ENCODE peak calls at places on chromosomes 11 and 22, in nine cellular contexts. One of them, this sample, is unnamed. For H3K4me1, the result is how much of the 10 kb centered on the place peaks cover.

GRCh38 chr11:41201156-41201555 is 258.3 kb downstream of the LRRC4C start:
- DNase-seq in A549: peak
- DNase-seq in heart left ventricle: no peak
- DNase-seq in IMR-90: peak
- DNase-seq in HCT116: no peak
- DNase-seq in breast epithelium: no peak
- DNase-seq in transverse colon: no peak
- DNase-seq in spleen: no peak
- DNase-seq in sigmoid colon: no peak
- DNase-seq in this sample: no peak

GRCh38 chr11:99535819-99536218 is 515.1 kb downstream of the CNTN5 start:
- DNase-seq in IMR-90: no peak
- DNase-seq in transverse colon: no peak
- DNase-seq in A549: no peak
- DNase-seq in sigmoid colon: no peak
- DNase-seq in breast epithelium: no peak
- DNase-seq in heart left ventricle: no peak
- DNase-seq in HCT116: no peak
- DNase-seq in spleen: no peak
- DNase-seq in this sample: no peak

GRCh38 chr11:133065847-133066485 is 466.3 kb downstream of the OPCML start:
- DNase-seq in breast epithelium: no peak
- DNase-seq in spleen: no peak
- DNase-seq in sigmoid colon: no peak
- DNase-seq in HCT116: no peak
- DNase-seq in A549: no peak
- DNase-seq in IMR-90: no peak
- DNase-seq in heart left ventricle: no peak
- DNase-seq in transverse colon: no peak
- DNase-seq in this sample: no peak

GRCh38 chr11:1832181-1832988 is 2.4 kb upstream of the SYT8 start:
- DNase-seq in spleen: peak
- DNase-seq in heart left ventricle: no peak
- DNase-seq in IMR-90: no peak
- DNase-seq in transverse colon: peak
- DNase-seq in A549: peak
- DNase-seq in sigmoid colon: no peak
- DNase-seq in breast epithelium: no peak
- DNase-seq in HCT116: no peak
- DNase-seq in this sample: no peak

GRCh38 chr11:469684-470667 is 19.9 kb downstream of the PTDSS2 start:
- DNase-seq in heart left ventricle: no peak
- DNase-seq in transverse colon: peak
- DNase-seq in A549: peak
- DNase-seq in HCT116: no peak
- DNase-seq in breast epithelium: peak
- DNase-seq in sigmoid colon: peak
- DNase-seq in IMR-90: peak
- DNase-seq in spleen: peak
- DNase-seq in this sample: peak

GRCh38 chr22:49292909-49293308 is 534.8 kb downstream of the BRD1 start:
- DNase-seq in heart left ventricle: no peak
- DNase-seq in transverse colon: no peak
- DNase-seq in IMR-90: no peak
- DNase-seq in breast epithelium: no peak
- DNase-seq in HCT116: no peak
- DNase-seq in sigmoid colon: no peak
- DNase-seq in A549: no peak
- DNase-seq in spleen: no peak
- DNase-seq in this sample: no peak

GRCh38 chr11:33936745-33937612 is 45.1 kb upstream of the LMO2 start:
- DNase-seq in transverse colon: peak
- DNase-seq in breast epithelium: no peak
- DNase-seq in spleen: no peak
- DNase-seq in HCT116: no peak
- DNase-seq in sigmoid colon: peak
- DNase-seq in A549: no peak
- DNase-seq in heart left ventricle: peak
- DNase-seq in IMR-90: peak
- DNase-seq in this sample: peak

GRCh38 chr11:60772666-60773065 is 12.5 kb upstream of the MS4A10 start:
- DNase-seq in heart left ventricle: no peak
- DNase-seq in sigmoid colon: no peak
- DNase-seq in IMR-90: no peak
- DNase-seq in HCT116: no peak
- DNase-seq in transverse colon: no peak
- DNase-seq in breast epithelium: no peak
- DNase-seq in A549: no peak
- DNase-seq in spleen: peak
- DNase-seq in this sample: no peak

GRCh38 chr11:35223429-35223828 is 84.5 kb downstream of the CD44 start:
- DNase-seq in sigmoid colon: peak
- DNase-seq in A549: no peak
- DNase-seq in HCT116: no peak
- DNase-seq in breast epithelium: no peak
- DNase-seq in spleen: no peak
- DNase-seq in IMR-90: peak
- DNase-seq in heart left ventricle: peak
- DNase-seq in transverse colon: no peak
- DNase-seq in this sample: no peak

GRCh38 chr11:67238894-67239794 is 27.1 kb upstream of the GRK2 start:
- DNase-seq in transverse colon: no peak
- DNase-seq in HCT116: no peak
- DNase-seq in A549: no peak
- DNase-seq in heart left ventricle: no peak
- DNase-seq in spleen: no peak
- DNase-seq in sigmoid colon: no peak
- DNase-seq in IMR-90: peak
- DNase-seq in breast epithelium: no peak
- DNase-seq in this sample: no peak

GRCh38 chr11:67237574-67237973 is 28.7 kb upstream of the GRK2 start:
- DNase-seq in sigmoid colon: no peak
- DNase-seq in transverse colon: no peak
- DNase-seq in A549: no peak
- DNase-seq in spleen: no peak
- DNase-seq in heart left ventricle: no peak
- DNase-seq in HCT116: no peak
- DNase-seq in breast epithelium: no peak
- DNase-seq in IMR-90: no peak
- DNase-seq in this sample: no peak

GRCh38 chr11:67242548-67242947 is 23.7 kb upstream of the GRK2 start:
- DNase-seq in IMR-90: no peak
- DNase-seq in spleen: no peak
- DNase-seq in transverse colon: no peak
- DNase-seq in HCT116: no peak
- DNase-seq in A549: no peak
- DNase-seq in breast epithelium: no peak
- DNase-seq in heart left ventricle: no peak
- DNase-seq in sigmoid colon: no peak
- DNase-seq in this sample: no peak

GRCh38 chr11:67239795-67240574 is 26.3 kb upstream of the GRK2 start:
- DNase-seq in breast epithelium: peak
- DNase-seq in sigmoid colon: peak
- DNase-seq in heart left ventricle: peak
- DNase-seq in IMR-90: peak
- DNase-seq in A549: peak
- DNase-seq in transverse colon: peak
- DNase-seq in spleen: peak
- DNase-seq in HCT116: peak
- DNase-seq in this sample: peak

GRCh38 chr11:67240575-67241389 is 25.5 kb upstream of the GRK2 start:
- DNase-seq in A549: peak
- DNase-seq in heart left ventricle: peak
- DNase-seq in HCT116: no peak
- DNase-seq in spleen: peak
- DNase-seq in transverse colon: peak
- DNase-seq in sigmoid colon: peak
- DNase-seq in breast epithelium: peak
- DNase-seq in IMR-90: peak
- DNase-seq in this sample: peak
- TF ChIP-seq POLR2A in A549: no peak
- TF ChIP-seq POLR2A in heart left ventricle: no peak
- TF ChIP-seq POLR2A in HCT116: no peak
- TF ChIP-seq POLR2A in spleen: no peak
- TF ChIP-seq POLR2A in transverse colon: peak
- TF ChIP-seq POLR2A in sigmoid colon: no peak
- TF ChIP-seq POLR2A in breast epithelium: no peak
- TF ChIP-seq POLR2A in IMR-90: peak
- TF ChIP-seq POLR2A in this sample: peak

GRCh38 chr22:41417622-41418390 is 28.8 kb downstream of the TOB2 start:
- DNase-seq in A549: peak
- DNase-seq in IMR-90: no peak
- DNase-seq in spleen: peak
- DNase-seq in HCT116: no peak
- DNase-seq in heart left ventricle: peak
- DNase-seq in sigmoid colon: peak
- DNase-seq in breast epithelium: peak
- DNase-seq in transverse colon: peak
- DNase-seq in this sample: peak
- H3K27ac ChIP-seq in A549: peak
- H3K27ac ChIP-seq in IMR-90: no peak
- H3K27ac ChIP-seq in spleen: peak
- H3K27ac ChIP-seq in HCT116: peak
- H3K27ac ChIP-seq in heart left ventricle: peak
- H3K27ac ChIP-seq in sigmoid colon: peak
- H3K27ac ChIP-seq in breast epithelium: peak
- H3K27ac ChIP-seq in transverse colon: peak
- H3K27ac ChIP-seq in this sample: peak

DNA sequence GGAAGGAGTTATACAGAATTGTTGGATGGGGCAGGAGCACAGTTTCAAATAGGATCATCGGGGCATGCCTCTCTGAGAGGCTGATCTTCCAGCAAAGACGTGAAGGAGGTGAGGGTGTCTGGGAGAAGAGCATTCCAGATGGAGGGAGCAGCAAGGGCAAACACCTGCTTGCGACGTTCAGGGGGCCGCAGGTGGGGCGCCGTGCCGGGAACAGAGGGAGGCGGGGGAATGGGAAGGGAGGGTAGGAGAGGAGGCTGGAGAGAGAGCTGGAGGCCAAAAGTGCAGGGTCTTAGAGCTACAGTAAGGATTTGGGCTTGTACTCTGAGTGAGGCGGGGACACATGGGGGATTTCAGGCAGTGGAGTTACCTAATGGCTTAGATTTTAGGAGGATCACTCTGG is 13.6 kb downstream of the APOL5 start:
- DNase-seq in A549: no peak
- DNase-seq in HCT116: no peak
- DNase-seq in transverse colon: no peak
- DNase-seq in spleen: no peak
- DNase-seq in breast epithelium: no peak
- DNase-seq in IMR-90: no peak
- DNase-seq in sigmoid colon: no peak
- DNase-seq in heart left ventricle: no peak
- DNase-seq in this sample: no peak
- H3K4me1 ChIP-seq in A549: under half
- H3K4me1 ChIP-seq in HCT116: under half
- H3K4me1 ChIP-seq in transverse colon: under half
- H3K4me1 ChIP-seq in spleen: under half
- H3K4me1 ChIP-seq in breast epithelium: under half
- H3K4me1 ChIP-seq in IMR-90: under half
- H3K4me1 ChIP-seq in sigmoid colon: under half
- H3K4me1 ChIP-seq in heart left ventricle: under half
- H3K4me1 ChIP-seq in this sample: under half

GRCh38 chr11:118139578-118139977 is 13.0 kb downstream of the SCN4B start:
- DNase-seq in transverse colon: no peak
- DNase-seq in heart left ventricle: no peak
- DNase-seq in IMR-90: no peak
- DNase-seq in A549: no peak
- DNase-seq in sigmoid colon: no peak
- DNase-seq in HCT116: no peak
- DNase-seq in spleen: no peak
- DNase-seq in breast epithelium: no peak
- DNase-seq in this sample: no peak
- TF ChIP-seq POLR2A in transverse colon: no peak
- TF ChIP-seq POLR2A in heart left ventricle: no peak
- TF ChIP-seq POLR2A in IMR-90: no peak
- TF ChIP-seq POLR2A in A549: no peak
- TF ChIP-seq POLR2A in sigmoid colon: no peak
- TF ChIP-seq POLR2A in HCT116: no peak
- TF ChIP-seq POLR2A in spleen: no peak
- TF ChIP-seq POLR2A in breast epithelium: no peak
- TF ChIP-seq POLR2A in this sample: no peak

GRCh38 chr22:20022231-20023069 is 1.5 kb downstream of the TANGO2 start:
- DNase-seq in IMR-90: no peak
- DNase-seq in heart left ventricle: no peak
- DNase-seq in spleen: no peak
- DNase-seq in sigmoid colon: peak
- DNase-seq in transverse colon: no peak
- DNase-seq in A549: no peak
- DNase-seq in HCT116: no peak
- DNase-seq in breast epithelium: no peak
- DNase-seq in this sample: no peak
- H3K27ac ChIP-seq in IMR-90: no peak
- H3K27ac ChIP-seq in heart left ventricle: peak
- H3K27ac ChIP-seq in spleen: no peak
- H3K27ac ChIP-seq in sigmoid colon: peak
- H3K27ac ChIP-seq in transverse colon: peak
- H3K27ac ChIP-seq in A549: peak
- H3K27ac ChIP-seq in HCT116: no peak
- H3K27ac ChIP-seq in breast epithelium: peak
- H3K27ac ChIP-seq in this sample: peak

GRCh38 chr11:69485337-69486041 is 4.0 kb downstream of the LINC01488 start:
- DNase-seq in spleen: peak
- DNase-seq in IMR-90: no peak
- DNase-seq in A549: no peak
- DNase-seq in transverse colon: no peak
- DNase-seq in breast epithelium: no peak
- DNase-seq in heart left ventricle: no peak
- DNase-seq in sigmoid colon: no peak
- DNase-seq in HCT116: no peak
- DNase-seq in this sample: no peak
- H3K4me1 ChIP-seq in spleen: under half
- H3K4me1 ChIP-seq in IMR-90: under half
- H3K4me1 ChIP-seq in A549: under half
- H3K4me1 ChIP-seq in transverse colon: under half
- H3K4me1 ChIP-seq in breast epithelium: under half
- H3K4me1 ChIP-seq in heart left ventricle: under half
- H3K4me1 ChIP-seq in sigmoid colon: under half
- H3K4me1 ChIP-seq in HCT116: under half
- H3K4me1 ChIP-seq in this sample: under half

This sample was measured in gastrocnemius medialis.